ENCODE peak calls at places on chromosomes 11 and 22, in nine cellular contexts. H, V, U, A, Y, S, G, T and O are unnamed samples.

GRCh38 chr11:118353084-118353710 is 6.2 kb upstream of the UBE4A start:
- DNase-seq in S (no peak), A (peak), V (no peak), G (no peak), U (peak), H (no peak), Y (no peak), T (no peak), O (no peak)

GRCh38 chr11:8608646-8609045 is 14.6 kb upstream of the STK33 start:
- DNase-seq in V (no peak), Y (no peak), T (no peak), A (no peak), G (no peak), U (no peak), S (no peak), H (no peak), O (no peak)

GRCh38 chr22:35685731-35686130 is 31.9 kb upstream of the APOL5 start:
- DNase-seq in A (no peak), Y (no peak), T (no peak), H (no peak), G (no peak), U (no peak), S (no peak), V (no peak), O (no peak)

GRCh38 chr22:20155330-20156041 is 4.6 kb upstream of the CCDC188 start:
- DNase-seq in Y (peak), S (no peak), U (no peak), T (peak), A (no peak), V (peak), H (no peak), G (no peak), O (peak)

GRCh38 chr22:30044369-30044768 is 35.9 kb upstream of the HORMAD2 start:
- DNase-seq in A (no peak), V (no peak), H (no peak), U (peak), S (no peak), G (no peak), Y (no peak), T (no peak), O (no peak)

GRCh38 chr11:71449596-71449995 is 1.4 kb upstream of the DHCR7 start:
- DNase-seq in T (peak), Y (no peak), H (no peak), V (no peak), U (no peak), S (no peak), G (peak), A (no peak), O (no peak)

GRCh38 chr11:65867284-65868071 is 5.1 kb downstream of the EFEMP2 start:
- DNase-seq in Y (no peak), T (peak), A (no peak), S (no peak), G (no peak), U (no peak), H (peak), V (peak), O (no peak)

GRCh38 chr11:59754494-59754858 is 700 bp upstream of the STX3 start:
- DNase-seq in T (peak), Y (no peak), H (peak), V (peak), U (peak), S (no peak), A (no peak), G (no peak), O (peak)

GRCh38 chr22:40758390-40758789 is 60.8 kb downstream of the SLC25A17 start:
- DNase-seq in G (no peak), U (no peak), S (no peak), H (no peak), A (no peak), V (no peak), Y (no peak), T (no peak), O (no peak)

GRCh38 chr11:63489879-63490278 is 1.1 kb downstream of the PLAAT5 start:
- DNase-seq in U (no peak), A (no peak), H (peak), G (no peak), Y (no peak), S (no peak), V (no peak), T (peak), O (no peak)

GRCh38 chr22:30054067-30054763 is 26.0 kb upstream of the HORMAD2 start:
- DNase-seq in T (no peak), V (no peak), A (no peak), Y (no peak), H (no peak), G (no peak), S (no peak), U (no peak), O (no peak)

GRCh38 chr11:6855971-6856542 is 6.8 kb upstream of the OR10A2 start:
- DNase-seq in U (peak), A (no peak), T (peak), S (no peak), Y (no peak), H (peak), G (no peak), V (peak), O (no peak)

GRCh38 chr11:125443767-125444311 is 52.2 kb downstream of the FEZ1 start:
- DNase-seq in G (no peak), A (no peak), V (no peak), T (peak), U (no peak), H (peak), Y (no peak), S (no peak), O (no peak)

GRCh38 chr11:78420255-78420764 is 2.7 kb upstream of the GAB2 start:
- DNase-seq in S (no peak), G (peak), V (peak), A (peak), U (peak), Y (peak), T (peak), H (peak), O (peak)

GRCh38 chr22:45649809-45650208 is 21.8 kb upstream of the ATXN10 start:
- DNase-seq in V (no peak), Y (no peak), U (no peak), H (no peak), G (no peak), A (no peak), T (no peak), S (no peak), O (no peak)

GRCh38 chr11:45820211-45820857 is 15.4 kb downstream of the SLC35C1 start:
- DNase-seq in V (no peak), U (no peak), A (no peak), S (peak), Y (no peak), G (no peak), H (no peak), T (no peak), O (no peak)

GRCh38 chr11:5737672-5738071 is 1.4 kb downstream of the OR56B1 start:
- DNase-seq in S (no peak), Y (no peak), U (no peak), G (no peak), A (no peak), H (no peak), T (no peak), V (no peak), O (no peak)

GRCh38 chr11:75717608-75718403 is at the start of gene MOGAT2:
- DNase-seq in Y (no peak), T (no peak), V (no peak), S (no peak), U (no peak), A (no peak), G (no peak), H (no peak), O (no peak)

GRCh38 chr11:11442791-11443190 is 89.7 kb upstream of the CSNK2A3 start:
- DNase-seq in G (no peak), V (no peak), S (no peak), Y (no peak), T (no peak), H (no peak), U (peak), A (no peak), O (no peak)

GRCh38 chr22:23071163-23072034 is 1.1 kb downstream of the GNAZ start:
- DNase-seq in Y (no peak), H (no peak), A (no peak), U (no peak), S (peak), V (peak), T (no peak), G (no peak), O (no peak)

GRCh38 chr11:81237139-81237538 is 1496.5 kb downstream of the FAM181B start:
- DNase-seq in S (no peak), A (no peak), T (peak), G (no peak), Y (no peak), H (peak), U (peak), V (no peak), O (no peak)

GRCh38 chr11:22477312-22477711 is 139.1 kb downstream of the SLC17A6 start:
- DNase-seq in V (no peak), U (no peak), S (no peak), G (no peak), Y (no peak), A (no peak), H (no peak), T (no peak), O (no peak)

GRCh38 chr11:93821617-93822016 is 28.8 kb downstream of the VSTM5 start:
- DNase-seq in Y (no peak), S (no peak), U (peak), A (no peak), T (no peak), V (no peak), H (no peak), G (no peak), O (no peak)

GRCh38 chr22:40024201-40025061 is 29.7 kb downstream of the FAM83F start:
- DNase-seq in V (no peak), G (peak), A (peak), U (peak), H (peak), S (no peak), T (peak), Y (peak), O (peak)

GRCh38 chr11:73274722-73275380 is 2.7 kb downstream of the P2RY6 start:
- DNase-seq in A (no peak), T (no peak), G (no peak), H (no peak), V (peak), Y (no peak), S (peak), U (no peak), O (no peak)

GRCh38 chr22:36546932-36547331 is 18.0 kb upstream of the EIF3D start:
- DNase-seq in S (no peak), U (peak), G (no peak), T (no peak), V (no peak), Y (no peak), H (peak), A (no peak), O (no peak)

GRCh38 chr11:126930100-126930841 is 70.3 kb downstream of the KIRREL3 start:
- DNase-seq in U (no peak), H (no peak), G (no peak), T (no peak), V (no peak), Y (no peak), A (no peak), S (no peak), O (peak)

GRCh38 chr11:107017433-107018227 is 646 bp downstream of the GUCY1A2 start:
- DNase-seq in G (no peak), V (peak), T (peak), S (peak), H (peak), A (no peak), Y (peak), U (peak), O (peak)

GRCh38 chr11:126082251-126083109 is 19.8 kb upstream of the CDON start:
- DNase-seq in U (no peak), S (no peak), G (peak), T (peak), H (no peak), V (no peak), Y (peak), A (no peak), O (peak)

GRCh38 chr22:21593406-21594232 is 26.1 kb downstream of the UBE2L3 start:
- DNase-seq in S (no peak), A (no peak), U (no peak), T (peak), G (no peak), Y (no peak), H (peak), V (no peak), O (no peak)

GRCh38 chr22:41517172-41518047 is 26.9 kb downstream of the POLR3H start:
- DNase-seq in H (peak), U (peak), A (no peak), S (no peak), Y (peak), G (peak), T (peak), V (peak), O (peak)

GRCh38 chr11:118953265-118953664 is 2.8 kb upstream of the UPK2 start:
- DNase-seq in S (no peak), G (no peak), A (no peak), H (peak), T (peak), U (no peak), V (no peak), Y (peak), O (peak)

GRCh38 chr11:19267567-19267966 is 26.8 kb upstream of the E2F8 start:
- DNase-seq in A (no peak), H (no peak), G (no peak), Y (no peak), U (no peak), S (no peak), V (no peak), T (no peak), O (no peak)

GRCh38 chr11:19263333-19263732 is 22.6 kb upstream of the E2F8 start:
- DNase-seq in S (no peak), G (no peak), U (no peak), Y (no peak), V (no peak), A (no peak), H (no peak), T (no peak), O (no peak)

GRCh38 chr11:19268901-19269300 is 28.2 kb upstream of the E2F8 start:
- DNase-seq in T (no peak), S (no peak), V (no peak), H (no peak), Y (no peak), A (no peak), G (no peak), U (no peak), O (no peak)
- H3K27ac ChIP-seq in T (no peak), S (no peak), V (no peak), H (no peak), Y (no peak), A (no peak), G (no peak), U (no peak), O (no peak)

DNA sequence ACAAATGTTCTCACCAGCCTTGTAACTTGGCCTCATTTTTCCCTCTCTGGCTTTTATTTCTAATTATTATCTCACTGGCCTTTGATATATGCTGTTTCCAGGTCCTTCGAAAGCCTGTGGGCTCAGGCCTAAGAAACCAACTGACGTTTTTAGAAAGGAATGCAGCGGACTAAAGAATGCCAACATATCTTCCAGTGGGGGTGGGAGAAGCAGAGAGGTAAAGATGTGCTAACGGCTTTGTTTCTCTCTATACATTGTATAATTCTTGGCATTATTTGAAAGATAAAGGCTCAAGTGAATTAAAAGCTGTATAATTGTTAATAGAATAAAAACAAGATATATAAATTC is 28.2 kb downstream of the OR6Q1 start:
- DNase-seq in U (peak), G (no peak), T (peak), Y (no peak), V (no peak), S (no peak), H (peak), A (no peak), O (no peak)
- H3K27ac ChIP-seq in U (peak), G (peak), T (no peak), Y (no peak), V (peak), S (peak), H (peak), A (no peak), O (no peak)

GRCh38 chr22:37896181-37896592 is 9.9 kb upstream of the MICALL1 start:
- DNase-seq in Y (no peak), H (peak), S (no peak), U (peak), G (no peak), A (peak), V (no peak), T (no peak), O (no peak)

GRCh38 chr22:37892566-37893338 is 13.3 kb upstream of the MICALL1 start:
- DNase-seq in Y (peak), T (no peak), G (no peak), V (peak), S (no peak), H (no peak), U (no peak), A (no peak), O (peak)

GRCh38 chr22:37893583-37893983 is 12.5 kb upstream of the MICALL1 start:
- DNase-seq in A (no peak), Y (no peak), S (no peak), T (no peak), H (peak), G (no peak), V (no peak), U (no peak), O (no peak)

GRCh38 chr22:37896939-37897338 is 9.2 kb upstream of the MICALL1 start:
- DNase-seq in A (no peak), S (no peak), U (no peak), H (peak), V (no peak), G (no peak), T (peak), Y (no peak), O (no peak)

GRCh38 chr22:37894939-37895670 is 11.0 kb upstream of the MICALL1 start:
- DNase-seq in T (peak), S (no peak), H (peak), Y (no peak), G (no peak), U (peak), A (no peak), V (no peak), O (no peak)
- H3K27ac ChIP-seq in T (peak), S (peak), H (peak), Y (peak), G (peak), U (peak), A (peak), V (peak), O (peak)

GRCh38 chr11:17760102-17761029 is 25.8 kb downstream of the KCNC1 start:
- DNase-seq in V (no peak), S (no peak), T (peak), G (no peak), H (peak), U (peak), A (no peak), Y (no peak), O (peak)
- H3K27ac ChIP-seq in V (no peak), S (no peak), T (no peak), G (no peak), H (no peak), U (no peak), A (no peak), Y (no peak), O (no peak)

GRCh38 chr22:43413826-43414225 is 2.0 kb downstream of the MPPED1 start:
- DNase-seq in G (no peak), U (no peak), V (no peak), Y (no peak), T (no peak), S (no peak), A (no peak), H (no peak), O (no peak)
- H3K27ac ChIP-seq in G (no peak), U (no peak), V (no peak), Y (no peak), T (no peak), S (no peak), A (no peak), H (no peak), O (no peak)

GRCh38 chr22:46796566-46797195 is 34.2 kb downstream of the TBC1D22A start:
- DNase-seq in T (no peak), A (no peak), U (no peak), Y (no peak), H (no peak), V (no peak), S (no peak), G (no peak), O (no peak)
- H3K27ac ChIP-seq in T (no peak), A (no peak), U (no peak), Y (no peak), H (no peak), V (no peak), S (no peak), G (no peak), O (no peak)

GRCh38 chr11:27991731-27992130 is 116.2 kb downstream of the KIF18A start:
- DNase-seq in S (no peak), G (no peak), H (no peak), U (no peak), Y (no peak), V (no peak), T (no peak), A (no peak), O (no peak)
- H3K27ac ChIP-seq in S (no peak), G (no peak), H (no peak), U (no peak), Y (no peak), V (no peak), T (no peak), A (no peak), O (no peak)